ENCODE peak calls at places on chromosome 18, in four cellular contexts. One of them, this sample, is unnamed.

GRCh38 chr18:77012751-77013550 is 119.6 kb downstream of the MBP start:
- DNase-seq in CD8-positive, alpha-beta T cell: no peak
- DNase-seq in psoas muscle: no peak
- DNase-seq in A549: no peak
- DNase-seq in this sample: no peak

GRCh38 chr18:40056085-40056484 is 1898.9 kb upstream of the PIK3C3 start:
- DNase-seq in CD8-positive, alpha-beta T cell: no peak
- DNase-seq in psoas muscle: no peak
- DNase-seq in A549: no peak
- DNase-seq in this sample: no peak

GRCh38 chr18:35581555-35582309 is at the start of gene GALNT1:
- DNase-seq in CD8-positive, alpha-beta T cell: peak
- DNase-seq in A549: no peak
- DNase-seq in psoas muscle: peak
- DNase-seq in this sample: no peak

GRCh38 chr18:63237911-63238710 is 81.5 kb downstream of the BCL2 start:
- DNase-seq in A549: peak
- DNase-seq in CD8-positive, alpha-beta T cell: no peak
- DNase-seq in psoas muscle: peak
- DNase-seq in this sample: no peak

GRCh38 chr18:3982541-3982940 is 472.6 kb downstream of the DLGAP1 start:
- DNase-seq in psoas muscle: no peak
- DNase-seq in CD8-positive, alpha-beta T cell: no peak
- DNase-seq in A549: no peak
- DNase-seq in this sample: no peak

GRCh38 chr18:33906046-33906445 is 318.7 kb downstream of the NOL4 start:
- DNase-seq in psoas muscle: no peak
- DNase-seq in A549: no peak
- DNase-seq in CD8-positive, alpha-beta T cell: no peak
- DNase-seq in this sample: no peak

GRCh38 chr18:6021341-6022088 is 126.2 kb upstream of the TMEM200C start:
- DNase-seq in psoas muscle: no peak
- DNase-seq in A549: no peak
- DNase-seq in CD8-positive, alpha-beta T cell: no peak
- DNase-seq in this sample: no peak

GRCh38 chr18:62611395-62612241 is 88.8 kb downstream of the ZCCHC2 start:
- DNase-seq in A549: no peak
- DNase-seq in CD8-positive, alpha-beta T cell: no peak
- DNase-seq in psoas muscle: peak
- DNase-seq in this sample: no peak

GRCh38 chr18:42192251-42193248 is 237.5 kb downstream of the PIK3C3 start:
- DNase-seq in A549: no peak
- DNase-seq in CD8-positive, alpha-beta T cell: no peak
- DNase-seq in psoas muscle: no peak
- DNase-seq in this sample: no peak

GRCh38 chr18:28086530-28087172 is 90.3 kb downstream of the CDH2 start:
- DNase-seq in psoas muscle: no peak
- DNase-seq in A549: no peak
- DNase-seq in CD8-positive, alpha-beta T cell: no peak
- DNase-seq in this sample: no peak

GRCh38 chr18:10166164-10166807 is 252.5 kb downstream of the VAPA start:
- DNase-seq in A549: no peak
- DNase-seq in psoas muscle: no peak
- DNase-seq in CD8-positive, alpha-beta T cell: no peak
- DNase-seq in this sample: no peak

GRCh38 chr18:11909081-11909410 is 929 bp upstream of the MPPE1 start:
- DNase-seq in psoas muscle: no peak
- DNase-seq in CD8-positive, alpha-beta T cell: no peak
- DNase-seq in A549: no peak
- DNase-seq in this sample: no peak

GRCh38 chr18:63320690-63321265 is 1.2 kb upstream of the BCL2 start:
- DNase-seq in CD8-positive, alpha-beta T cell: peak
- DNase-seq in psoas muscle: peak
- DNase-seq in A549: no peak
- DNase-seq in this sample: peak

GRCh38 chr18:7566587-7567486 is at the start of gene PTPRM:
- DNase-seq in psoas muscle: peak
- DNase-seq in CD8-positive, alpha-beta T cell: peak
- DNase-seq in A549: peak
- DNase-seq in this sample: peak

GRCh38 chr18:11906926-11907874 is 917 bp downstream of the MPPE1 start:
- DNase-seq in A549: no peak
- DNase-seq in CD8-positive, alpha-beta T cell: no peak
- DNase-seq in psoas muscle: no peak
- DNase-seq in this sample: no peak

GRCh38 chr18:28718696-28719095 is 541.8 kb upstream of the CDH2 start:
- DNase-seq in CD8-positive, alpha-beta T cell: no peak
- DNase-seq in A549: no peak
- DNase-seq in psoas muscle: no peak
- DNase-seq in this sample: no peak

GRCh38 chr18:48929951-48930713 is 20.6 kb downstream of the SMAD7 start:
- DNase-seq in A549: peak
- DNase-seq in psoas muscle: no peak
- DNase-seq in CD8-positive, alpha-beta T cell: no peak
- DNase-seq in this sample: peak

GRCh38 chr18:54983041-54983686 is 23.9 kb upstream of the CCDC68 start:
- DNase-seq in CD8-positive, alpha-beta T cell: no peak
- DNase-seq in psoas muscle: no peak
- DNase-seq in A549: peak
- DNase-seq in this sample: no peak

GRCh38 chr18:32870611-32871010 is 97.8 kb upstream of the KLHL14 start:
- DNase-seq in CD8-positive, alpha-beta T cell: no peak
- DNase-seq in psoas muscle: no peak
- DNase-seq in A549: no peak
- DNase-seq in this sample: no peak

GRCh38 chr18:62948788-62949187 is 233.4 kb downstream of the PHLPP1 start:
- DNase-seq in CD8-positive, alpha-beta T cell: no peak
- DNase-seq in A549: no peak
- DNase-seq in psoas muscle: no peak
- DNase-seq in this sample: no peak

GRCh38 chr18:2515908-2516625 is 55.2 kb downstream of the METTL4 start:
- DNase-seq in A549: peak
- DNase-seq in psoas muscle: no peak
- DNase-seq in CD8-positive, alpha-beta T cell: no peak
- DNase-seq in this sample: no peak

GRCh38 chr18:56307771-56308170 is 330.6 kb downstream of the TXNL1 start:
- DNase-seq in A549: no peak
- DNase-seq in psoas muscle: no peak
- DNase-seq in CD8-positive, alpha-beta T cell: no peak
- DNase-seq in this sample: no peak

GRCh38 chr18:76565238-76566173 is 70.5 kb upstream of the ZNF516 start:
- DNase-seq in CD8-positive, alpha-beta T cell: no peak
- DNase-seq in psoas muscle: peak
- DNase-seq in A549: no peak
- DNase-seq in this sample: no peak

GRCh38 chr18:48872234-48873145 is 78.3 kb downstream of the SMAD7 start:
- DNase-seq in CD8-positive, alpha-beta T cell: no peak
- DNase-seq in A549: no peak
- DNase-seq in psoas muscle: no peak
- DNase-seq in this sample: no peak

GRCh38 chr18:36131692-36132483 is 2.2 kb downstream of the ELP2 start:
- DNase-seq in psoas muscle: no peak
- DNase-seq in CD8-positive, alpha-beta T cell: no peak
- DNase-seq in A549: no peak
- DNase-seq in this sample: no peak

GRCh38 chr18:59605633-59606192 is 91.5 kb downstream of the CCBE1 start:
- DNase-seq in CD8-positive, alpha-beta T cell: no peak
- DNase-seq in psoas muscle: no peak
- DNase-seq in A549: no peak
- DNase-seq in this sample: no peak

GRCh38 chr18:74281639-74282358 is 10.0 kb downstream of the CYB5A start:
- DNase-seq in CD8-positive, alpha-beta T cell: no peak
- DNase-seq in A549: no peak
- DNase-seq in psoas muscle: peak
- DNase-seq in this sample: no peak

GRCh38 chr18:10147199-10147598 is 233.4 kb downstream of the VAPA start:
- DNase-seq in CD8-positive, alpha-beta T cell: no peak
- DNase-seq in psoas muscle: no peak
- DNase-seq in A549: no peak
- DNase-seq in this sample: no peak

GRCh38 chr18:45026162-45026561 is 345.5 kb downstream of the SETBP1 start:
- DNase-seq in CD8-positive, alpha-beta T cell: no peak
- DNase-seq in A549: no peak
- DNase-seq in psoas muscle: no peak
- DNase-seq in this sample: no peak
- TF ChIP-seq CTCF in CD8-positive, alpha-beta T cell: no peak
- TF ChIP-seq CTCF in A549: no peak
- TF ChIP-seq CTCF in psoas muscle: peak
- TF ChIP-seq CTCF in this sample: no peak

GRCh38 chr18:47260924-47261701 is 9.7 kb upstream of the SKOR2 start:
- DNase-seq in CD8-positive, alpha-beta T cell: no peak
- DNase-seq in psoas muscle: no peak
- DNase-seq in A549: no peak
- DNase-seq in this sample: no peak
- H3K4me3 ChIP-seq in CD8-positive, alpha-beta T cell: no peak
- H3K4me3 ChIP-seq in psoas muscle: no peak
- H3K4me3 ChIP-seq in A549: no peak
- H3K4me3 ChIP-seq in this sample: no peak

DNA sequence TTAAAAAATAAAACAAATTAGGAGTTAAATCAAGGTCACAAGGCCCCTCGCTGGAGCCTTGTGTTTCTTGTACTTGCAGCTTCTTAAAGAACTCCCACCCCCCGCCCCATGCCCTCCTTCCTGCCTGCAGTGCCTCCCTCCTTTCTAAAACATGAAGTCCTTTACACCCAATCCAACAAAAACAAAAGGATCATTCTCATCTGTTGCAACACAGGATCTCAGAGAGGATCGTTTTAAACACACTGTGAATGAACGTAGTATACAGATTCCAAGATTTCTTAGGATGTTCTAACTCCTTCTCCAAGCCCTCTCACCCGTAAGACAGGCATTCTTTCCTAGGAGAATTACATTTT is 1.9 kb downstream of the MRO start:
- DNase-seq in CD8-positive, alpha-beta T cell: no peak
- DNase-seq in A549: no peak
- DNase-seq in psoas muscle: no peak
- DNase-seq in this sample: no peak
- H3K27ac ChIP-seq in CD8-positive, alpha-beta T cell: no peak
- H3K27ac ChIP-seq in A549: no peak
- H3K27ac ChIP-seq in psoas muscle: no peak
- H3K27ac ChIP-seq in this sample: no peak

GRCh38 chr18:210780-211179 is 52.4 kb downstream of the USP14 start:
- DNase-seq in psoas muscle: no peak
- DNase-seq in A549: no peak
- DNase-seq in CD8-positive, alpha-beta T cell: no peak
- DNase-seq in this sample: no peak

GRCh38 chr18:211582-211981 is 53.2 kb downstream of the USP14 start:
- DNase-seq in A549: no peak
- DNase-seq in CD8-positive, alpha-beta T cell: no peak
- DNase-seq in psoas muscle: no peak
- DNase-seq in this sample: no peak

GRCh38 chr18:213505-213904 is 54.3 kb downstream of the THOC1 start:
- DNase-seq in A549: no peak
- DNase-seq in psoas muscle: no peak
- DNase-seq in CD8-positive, alpha-beta T cell: no peak
- DNase-seq in this sample: no peak

GRCh38 chr18:213977-214376 is 53.9 kb downstream of the THOC1 start:
- DNase-seq in CD8-positive, alpha-beta T cell: no peak
- DNase-seq in psoas muscle: no peak
- DNase-seq in A549: no peak
- DNase-seq in this sample: no peak

GRCh38 chr18:212780-213179 is 54.4 kb downstream of the USP14 start:
- DNase-seq in CD8-positive, alpha-beta T cell: no peak
- DNase-seq in A549: no peak
- DNase-seq in psoas muscle: no peak
- DNase-seq in this sample: no peak
- TF ChIP-seq CTCF in CD8-positive, alpha-beta T cell: no peak
- TF ChIP-seq CTCF in A549: no peak
- TF ChIP-seq CTCF in psoas muscle: no peak
- TF ChIP-seq CTCF in this sample: no peak

GRCh38 chr18:46096651-46097300 is 1.3 kb downstream of the ATP5F1A start:
- DNase-seq in CD8-positive, alpha-beta T cell: no peak
- DNase-seq in A549: no peak
- DNase-seq in psoas muscle: no peak
- DNase-seq in this sample: no peak

GRCh38 chr18:46098616-46098933 is 479 bp upstream of the ATP5F1A start:
- DNase-seq in A549: no peak
- DNase-seq in CD8-positive, alpha-beta T cell: no peak
- DNase-seq in psoas muscle: no peak
- DNase-seq in this sample: no peak

GRCh38 chr18:46097378-46097852 is 681 bp downstream of the ATP5F1A start:
- DNase-seq in CD8-positive, alpha-beta T cell: peak
- DNase-seq in psoas muscle: no peak
- DNase-seq in A549: no peak
- DNase-seq in this sample: no peak

GRCh38 chr18:46099463-46099862 is 1.4 kb upstream of the ATP5F1A start:
- DNase-seq in A549: no peak
- DNase-seq in psoas muscle: no peak
- DNase-seq in CD8-positive, alpha-beta T cell: no peak
- DNase-seq in this sample: no peak

DNA sequence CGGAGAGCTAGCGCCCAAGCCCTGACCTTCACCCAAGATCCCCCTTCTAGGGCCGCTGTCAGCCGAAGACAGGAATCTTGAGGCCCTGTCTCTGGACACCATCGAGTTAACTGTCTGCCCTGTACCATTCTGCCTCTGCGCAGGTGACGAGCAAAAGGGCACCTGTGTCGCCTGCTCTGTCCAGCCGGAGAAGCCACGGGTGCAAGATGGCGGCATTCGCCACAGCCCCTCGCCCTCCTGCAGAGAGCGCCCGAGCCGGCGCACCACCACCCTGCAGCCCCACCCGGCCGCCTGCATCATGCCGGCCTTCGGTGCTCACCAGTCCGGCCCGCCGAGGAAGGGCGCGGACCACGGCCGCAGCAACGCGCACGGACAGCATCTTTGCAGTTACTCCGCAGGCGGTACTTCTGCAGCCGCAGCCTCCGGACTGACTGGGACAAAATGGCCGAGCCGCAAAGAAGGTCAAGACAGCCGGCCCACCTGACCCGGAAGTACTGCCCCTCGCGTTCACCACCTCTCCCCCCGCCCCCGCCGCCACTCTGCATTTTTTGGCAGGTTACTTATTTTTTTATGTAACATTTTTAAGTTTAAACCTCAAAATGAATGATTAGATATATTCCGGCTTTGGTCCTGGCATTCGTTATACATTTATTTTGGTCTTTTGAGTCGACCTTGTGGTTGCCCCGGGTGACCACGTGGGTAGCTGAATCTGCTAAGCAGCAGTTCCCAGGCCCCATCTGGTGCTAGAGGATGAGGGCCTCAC is at the start of gene ATP5F1A:
- DNase-seq in A549: peak
- DNase-seq in CD8-positive, alpha-beta T cell: peak
- DNase-seq in psoas muscle: peak
- DNase-seq in this sample: peak
- H3K4me3 ChIP-seq in A549: peak
- H3K4me3 ChIP-seq in CD8-positive, alpha-beta T cell: peak
- H3K4me3 ChIP-seq in psoas muscle: peak
- H3K4me3 ChIP-seq in this sample: peak